ENCODE peak calls at places on chromosome 12, in seven cellular contexts. H, Z, C, U, M, L and Q are unnamed samples.

GRCh38 chr12:104342635-104343249 is 39.2 kb downstream of the EID3 start:
- DNase-seq in C (no peak), L (no peak), U (no peak), M (no peak), Z (no peak), H (no peak), Q (no peak)

GRCh38 chr12:108094250-108094649 is 34.8 kb upstream of the WSCD2 start:
- DNase-seq in M (no peak), U (no peak), H (no peak), L (no peak), C (no peak), Z (no peak), Q (no peak)

GRCh38 chr12:106281056-106281782 is 21.3 kb upstream of the TCP11L2 start:
- DNase-seq in L (no peak), M (no peak), U (no peak), C (no peak), H (no peak), Z (no peak), Q (no peak)

GRCh38 chr12:56634242-56634836 is 4.2 kb upstream of the BAZ2A start:
- DNase-seq in H (peak), Z (no peak), C (no peak), U (peak), L (peak), M (peak), Q (no peak)

GRCh38 chr12:128557231-128557630 is 266.5 kb downstream of the SLC15A4 start:
- DNase-seq in M (no peak), C (no peak), H (no peak), L (no peak), U (no peak), Z (no peak), Q (no peak)

GRCh38 chr12:9867531-9867930 is 1.6 kb downstream of the CLEC2B start:
- DNase-seq in H (no peak), Z (no peak), U (no peak), M (no peak), C (no peak), L (no peak), Q (no peak)

GRCh38 chr12:112406519-112407488 is 2.6 kb downstream of the RPL6 start:
- DNase-seq in C (no peak), U (no peak), H (no peak), M (no peak), L (no peak), Z (no peak), Q (no peak)

GRCh38 chr12:45130881-45131281 is 80.0 kb upstream of the DBX2 start:
- DNase-seq in L (peak), U (peak), M (peak), H (peak), Z (peak), C (peak), Q (peak)

GRCh38 chr12:82470906-82471512 is 112.7 kb downstream of the METTL25 start:
- DNase-seq in H (no peak), Z (no peak), U (no peak), C (no peak), M (no peak), L (no peak), Q (no peak)

GRCh38 chr12:113260127-113260526 is 38.9 kb downstream of the TPCN1 start:
- DNase-seq in L (no peak), C (no peak), H (no peak), Z (no peak), M (peak), U (no peak), Q (no peak)

GRCh38 chr12:130557201-130557600 is 158.9 kb downstream of the RIMBP2 start:
- DNase-seq in C (no peak), Z (no peak), U (no peak), H (no peak), M (no peak), L (no peak), Q (no peak)

GRCh38 chr12:27504506-27504905 is 19.5 kb upstream of the PPFIBP1 start:
- DNase-seq in U (no peak), M (no peak), C (no peak), H (no peak), Z (no peak), L (peak), Q (no peak)

GRCh38 chr12:50606675-50607379 is 102.0 kb downstream of the DIP2B start:
- DNase-seq in M (no peak), Z (no peak), H (no peak), C (no peak), L (no peak), U (no peak), Q (no peak)

GRCh38 chr12:65313704-65314317 is 35.3 kb downstream of the MSRB3 start:
- DNase-seq in H (peak), Z (peak), M (no peak), L (peak), C (peak), U (no peak), Q (no peak)

GRCh38 chr12:57864811-57865751 is 18.6 kb upstream of the CTDSP2 start:
- DNase-seq in L (peak), C (peak), Z (peak), U (no peak), H (no peak), M (peak), Q (peak)

GRCh38 chr12:75870878-75871277 is 160.7 kb downstream of the PHLDA1 start:
- DNase-seq in H (no peak), M (no peak), L (peak), Z (no peak), C (no peak), U (no peak), Q (no peak)

GRCh38 chr12:107331471-107331870 is 238.1 kb upstream of the CRY1 start:
- DNase-seq in Z (no peak), M (no peak), L (no peak), U (no peak), C (no peak), H (no peak), Q (no peak)

DNA sequence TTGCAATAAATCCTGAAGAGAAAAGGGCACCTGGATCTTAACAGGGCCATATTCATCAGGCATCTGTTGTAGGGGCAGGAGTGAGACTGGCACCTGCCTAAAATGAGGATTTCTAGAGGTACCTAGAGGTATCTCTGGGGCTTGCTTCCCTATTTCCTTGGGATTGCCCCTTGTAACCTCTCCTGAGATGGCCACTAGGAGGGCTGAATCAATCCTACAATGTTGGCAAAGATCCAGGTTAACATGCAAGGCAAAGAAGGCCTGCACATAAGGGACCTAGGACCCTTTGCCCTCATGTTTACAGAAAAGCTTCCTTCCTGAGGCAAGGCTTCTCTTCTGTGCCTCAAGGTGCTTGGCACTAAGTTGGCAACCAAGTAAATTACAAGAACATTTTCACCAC is 25.8 kb upstream of the CLEC4E start:
- DNase-seq in U (no peak), C (no peak), L (no peak), H (no peak), M (no peak), Z (no peak), Q (no peak)
- TF ChIP-seq CTCF in U (no peak), C (no peak), L (no peak), H (no peak), M (no peak), Z (no peak), Q (no peak)

DNA sequence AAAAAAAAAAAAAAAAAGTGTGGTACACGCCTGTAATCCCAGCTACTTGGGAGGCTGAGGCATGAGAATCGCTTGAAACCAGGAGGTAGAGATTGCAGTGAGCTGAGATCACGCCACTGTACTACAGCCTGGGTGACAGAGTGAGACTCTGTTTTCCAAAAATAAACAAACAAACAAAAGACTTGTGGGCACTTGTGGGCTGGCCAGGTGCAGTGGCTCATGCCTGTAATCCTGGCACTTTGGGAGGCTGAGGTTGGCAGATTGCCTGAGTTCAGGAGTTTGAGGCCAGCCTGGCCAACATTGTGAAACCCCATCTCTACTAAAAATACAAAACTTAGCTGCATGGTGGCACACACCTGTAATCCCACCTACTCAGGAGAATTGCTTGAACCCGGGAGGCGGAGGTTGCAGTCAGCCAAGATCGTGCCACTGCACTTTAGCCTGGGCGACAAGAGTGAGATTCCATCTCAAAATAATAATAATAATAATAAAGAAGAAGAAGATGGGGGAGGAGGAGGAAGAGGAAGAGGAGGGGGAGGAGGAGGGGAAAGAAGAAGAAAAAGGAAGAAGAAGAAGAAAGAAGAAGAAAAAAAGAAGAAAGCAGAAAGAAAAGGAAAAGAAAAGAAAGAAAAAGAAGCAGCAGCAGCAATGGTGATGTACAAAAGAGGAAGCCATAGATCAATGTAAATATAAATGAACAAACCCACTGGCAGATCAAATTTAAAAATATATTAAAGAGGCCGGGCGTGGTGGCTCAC is 27.9 kb upstream of the CCNT1 start:
- DNase-seq in U (no peak), M (no peak), H (no peak), Z (no peak), C (no peak), L (no peak), Q (no peak)
- TF ChIP-seq CTCF in U (no peak), M (no peak), H (no peak), Z (no peak), C (no peak), L (no peak), Q (no peak)

GRCh38 chr12:94193623-94194022 is 45.2 kb downstream of the PLXNC1 start:
- DNase-seq in U (peak), L (no peak), M (no peak), C (no peak), H (no peak), Z (no peak), Q (no peak)

GRCh38 chr12:94193168-94193567 is 44.8 kb downstream of the PLXNC1 start:
- DNase-seq in U (no peak), Z (no peak), C (no peak), M (no peak), H (peak), L (no peak), Q (no peak)

GRCh38 chr12:94192506-94192905 is 44.1 kb downstream of the PLXNC1 start:
- DNase-seq in H (no peak), L (no peak), Z (no peak), U (no peak), M (no peak), C (no peak), Q (no peak)

GRCh38 chr12:94198469-94198868 is 50.1 kb downstream of the PLXNC1 start:
- DNase-seq in L (no peak), H (no peak), U (no peak), C (no peak), Z (no peak), M (no peak), Q (no peak)

GRCh38 chr12:94195483-94195882 is 47.1 kb downstream of the PLXNC1 start:
- DNase-seq in L (no peak), H (no peak), M (no peak), U (no peak), C (no peak), Z (no peak), Q (no peak)
- TF ChIP-seq CTCF in L (peak), H (peak), M (no peak), U (no peak), C (peak), Z (peak), Q (no peak)

DNA sequence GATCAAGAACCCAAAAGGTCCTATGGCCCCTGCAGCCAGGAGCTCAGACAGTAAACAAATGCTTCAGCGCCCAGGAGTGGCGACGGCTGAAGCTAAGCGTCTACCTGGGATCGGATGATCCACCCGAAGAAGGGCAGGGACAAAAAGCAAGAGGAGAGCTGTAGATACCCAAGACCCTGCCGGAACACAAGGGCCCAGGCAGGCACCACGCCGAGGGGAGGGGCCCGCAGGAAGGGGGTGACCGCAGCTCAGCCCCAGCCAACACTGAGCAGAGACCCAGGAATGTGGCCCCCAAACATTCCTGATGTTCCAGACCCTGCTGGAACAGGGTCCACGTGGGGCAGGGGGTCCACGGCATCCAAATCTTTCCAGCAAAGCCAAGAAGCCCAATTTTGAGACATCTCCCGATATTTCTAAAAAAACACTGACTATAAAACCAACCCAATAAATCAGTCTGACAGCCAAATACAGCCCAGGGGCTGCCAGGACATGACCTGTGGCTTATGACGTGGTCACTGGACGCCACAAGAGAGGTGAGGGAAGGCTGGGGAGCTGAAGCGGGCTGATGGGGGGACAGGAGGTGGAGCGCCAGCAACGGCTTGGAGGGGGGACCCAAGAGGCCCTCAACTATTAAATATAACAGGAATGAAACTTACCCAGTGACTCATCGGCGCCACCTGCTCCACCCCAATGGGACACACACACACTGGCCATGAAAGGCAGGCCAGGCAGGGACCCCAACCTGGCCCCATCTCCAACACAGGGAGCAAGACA is 58.9 kb downstream of the NCOR2 start:
- DNase-seq in Z (no peak), H (no peak), U (peak), M (no peak), C (peak), L (peak), Q (no peak)
- TF ChIP-seq CTCF in Z (no peak), H (peak), U (peak), M (no peak), C (no peak), L (no peak), Q (no peak)

GRCh38 chr12:118063567-118064391 is 2.8 kb upstream of the WSB2 start:
- DNase-seq in Z (peak), L (peak), M (no peak), C (no peak), U (no peak), H (no peak), Q (no peak)

GRCh38 chr12:118065380-118065779 is 4.4 kb upstream of the WSB2 start:
- DNase-seq in M (no peak), L (no peak), C (no peak), H (peak), U (no peak), Z (no peak), Q (no peak)

GRCh38 chr12:118061876-118062791 is 1.2 kb upstream of the WSB2 start:
- DNase-seq in Z (peak), H (peak), L (peak), M (peak), U (peak), C (peak), Q (no peak)

GRCh38 chr12:118061011-118061875 is at the start of gene WSB2:
- DNase-seq in L (peak), H (peak), Z (peak), C (no peak), U (peak), M (peak), Q (no peak)

GRCh38 chr12:118064608-118065007 is 3.6 kb upstream of the WSB2 start:
- DNase-seq in L (peak), U (peak), M (no peak), Z (no peak), C (no peak), H (peak), Q (no peak)
- TF ChIP-seq CTCF in L (peak), U (peak), M (no peak), Z (peak), C (peak), H (peak), Q (no peak)

GRCh38 chr12:119011231-119011630 is 29.9 kb downstream of the SRRM4 start:
- DNase-seq in Z (no peak), C (no peak), L (no peak), M (no peak), U (peak), H (no peak), Q (no peak)

GRCh38 chr12:119008691-119009221 is 27.4 kb downstream of the SRRM4 start:
- DNase-seq in L (no peak), H (no peak), M (no peak), U (peak), Z (no peak), C (no peak), Q (no peak)

GRCh38 chr12:119005085-119005484 is 23.7 kb downstream of the SRRM4 start:
- DNase-seq in C (no peak), H (no peak), M (no peak), U (no peak), Z (no peak), L (no peak), Q (no peak)

GRCh38 chr12:119005832-119006360 is 24.6 kb downstream of the SRRM4 start:
- DNase-seq in M (no peak), H (no peak), Z (no peak), C (no peak), U (peak), L (no peak), Q (no peak)

GRCh38 chr12:119006749-119007148 is 25.4 kb downstream of the SRRM4 start:
- DNase-seq in H (no peak), Z (no peak), C (no peak), U (peak), L (no peak), M (no peak), Q (no peak)
- TF ChIP-seq CTCF in H (no peak), Z (no peak), C (no peak), U (no peak), L (no peak), M (no peak), Q (no peak)

GRCh38 chr12:116093915-116094314 is 183.6 kb downstream of the MED13L start:
- DNase-seq in M (no peak), C (no peak), U (no peak), L (peak), Z (no peak), H (no peak), Q (no peak)

GRCh38 chr12:116092776-116093175 is 184.7 kb downstream of the MED13L start:
- DNase-seq in H (no peak), U (no peak), M (no peak), Z (no peak), C (no peak), L (no peak), Q (no peak)

GRCh38 chr12:116092162-116092561 is 185.3 kb downstream of the MED13L start:
- DNase-seq in C (no peak), M (no peak), U (no peak), Z (no peak), L (no peak), H (no peak), Q (no peak)

GRCh38 chr12:116090516-116090915 is 187.0 kb downstream of the MED13L start:
- DNase-seq in U (no peak), L (no peak), M (no peak), H (no peak), Z (no peak), C (no peak), Q (no peak)

GRCh38 chr12:116091579-116091978 is 185.9 kb downstream of the MED13L start:
- DNase-seq in C (no peak), U (no peak), Z (peak), L (no peak), M (no peak), H (no peak), Q (no peak)
- TF ChIP-seq CTCF in C (no peak), U (no peak), Z (no peak), L (no peak), M (no peak), H (no peak), Q (no peak)

GRCh38 chr12:115983226-115983798 is 294.2 kb downstream of the MED13L start:
- DNase-seq in Z (no peak), H (peak), L (no peak), U (peak), M (no peak), C (no peak), Q (no peak)
- TF ChIP-seq CTCF in Z (peak), H (peak), L (peak), U (peak), M (no peak), C (peak), Q (peak)